ENCODE peak calls at places on chromosomes 3 and 15, in six cellular contexts. Q is H9, D is neuronal stem cell, O is mesenchymal stem cell, P is H1, L is trophoblast cell. M is an unnamed sample.

GRCh38 chr3:107001635-107002034 is 375.6 kb upstream of the CCDC54 start:
- DNase-seq in D (no peak), P (no peak), L (no peak), Q (no peak), O (no peak), M (peak)

GRCh38 chr3:168165390-168166269 is 69.9 kb upstream of the GOLIM4 start:
- DNase-seq in L (peak), O (peak), Q (peak), P (no peak), D (peak), M (peak)

GRCh38 chr15:59329570-59330350 is 42.9 kb downstream of the MYO1E start:
- DNase-seq in L (peak), Q (no peak), O (peak), D (no peak), P (no peak), M (peak)

GRCh38 chr3:149449100-149449654 is 25.3 kb upstream of the TM4SF4 start:
- DNase-seq in O (no peak), L (no peak), P (no peak), D (no peak), Q (no peak), M (no peak)

GRCh38 chr15:31387483-31388118 is 61.0 kb downstream of the KLF13 start:
- DNase-seq in D (no peak), L (no peak), P (no peak), Q (no peak), O (no peak), M (peak)

GRCh38 chr3:5188419-5189405 is 1.2 kb downstream of the EDEM1 start:
- DNase-seq in D (peak), P (peak), Q (peak), L (peak), O (peak), M (peak)

GRCh38 chr3:173653781-173654180 is 256.2 kb downstream of the NLGN1 start:
- DNase-seq in P (no peak), O (no peak), L (no peak), D (no peak), Q (no peak), M (peak)

GRCh38 chr15:76338555-76339301 is 2.2 kb downstream of the ISL2 start:
- DNase-seq in D (no peak), P (no peak), L (no peak), Q (no peak), O (no peak), M (no peak)

GRCh38 chr15:97504031-97504430 is 456.5 kb upstream of the ARRDC4 start:
- DNase-seq in P (no peak), Q (no peak), D (no peak), L (peak), O (peak), M (peak)

GRCh38 chr15:68054658-68055223 is 626 bp downstream of the PIAS1 start:
- DNase-seq in Q (peak), O (peak), L (peak), P (peak), D (peak), M (peak)

GRCh38 chr3:142664819-142665218 is 59.0 kb upstream of the TRPC1 start:
- DNase-seq in D (no peak), L (no peak), P (no peak), O (no peak), Q (no peak), M (no peak)

GRCh38 chr3:195522254-195523023 is 20.7 kb downstream of the PPP1R2 start:
- DNase-seq in L (peak), Q (no peak), D (peak), P (no peak), O (peak), M (peak)

GRCh38 chr15:69200773-69201745 is 40.6 kb downstream of the GLCE start:
- DNase-seq in L (no peak), Q (no peak), D (no peak), P (no peak), O (no peak), M (no peak)

GRCh38 chr15:63156086-63156707 is 1.1 kb downstream of the RPS27L start:
- DNase-seq in D (no peak), O (peak), Q (no peak), P (no peak), L (peak), M (no peak)

GRCh38 chr15:44738340-44738984 is 2.1 kb downstream of the TRIM69 start:
- DNase-seq in O (peak), Q (no peak), P (no peak), D (peak), L (peak), M (peak)

GRCh38 chr3:189921770-189922169 is 198.9 kb downstream of the P3H2 start:
- DNase-seq in P (no peak), Q (no peak), D (no peak), O (no peak), L (no peak), M (no peak)

GRCh38 chr3:13801361-13802214 is 78.3 kb downstream of the WNT7A start:
- DNase-seq in O (no peak), D (no peak), P (no peak), L (no peak), Q (no peak), M (no peak)

GRCh38 chr15:85941186-85941855 is 138.3 kb upstream of the AGBL1 start:
- DNase-seq in O (peak), D (no peak), P (no peak), L (no peak), Q (no peak), M (no peak)

GRCh38 chr3:186931487-186932280 is 1.4 kb downstream of the ST6GAL1 start:
- DNase-seq in O (peak), Q (peak), P (peak), L (peak), D (no peak), M (peak)

GRCh38 chr3:161395613-161396012 is 24.3 kb upstream of the SPTSSB start:
- DNase-seq in Q (no peak), P (no peak), D (no peak), L (no peak), O (no peak), M (no peak)

GRCh38 chr3:135757421-135757820 is 208.1 kb upstream of the PPP2R3A start:
- DNase-seq in D (no peak), Q (no peak), O (no peak), P (no peak), L (peak), M (no peak)

GRCh38 chr3:146404451-146404850 is 64.9 kb downstream of the PLSCR2 start:
- DNase-seq in Q (no peak), O (no peak), D (no peak), P (no peak), L (no peak), M (peak)

GRCh38 chr3:184651945-184652344 is 59.9 kb downstream of the MAGEF1 start:
- DNase-seq in O (no peak), P (no peak), Q (no peak), L (peak), D (no peak), M (no peak)
- H2AK5ac ChIP-seq in O (no peak), P (no peak), Q (no peak), L (peak), D (no peak), M (no peak)

GRCh38 chr15:80684697-80685096 is 10.4 kb upstream of the ABHD17C start:
- DNase-seq in D (no peak), L (no peak), O (no peak), Q (no peak), P (no peak), M (no peak)

GRCh38 chr15:80679167-80679804 is 15.8 kb upstream of the ABHD17C start:
- DNase-seq in L (peak), P (no peak), Q (peak), O (no peak), D (no peak), M (no peak)

GRCh38 chr15:80677041-80677440 is 18.1 kb upstream of the ABHD17C start:
- DNase-seq in O (no peak), L (no peak), D (no peak), Q (no peak), P (no peak), M (no peak)

GRCh38 chr15:80682201-80682600 is 12.9 kb upstream of the ABHD17C start:
- DNase-seq in O (no peak), Q (no peak), L (no peak), P (no peak), D (no peak), M (no peak)

DNA sequence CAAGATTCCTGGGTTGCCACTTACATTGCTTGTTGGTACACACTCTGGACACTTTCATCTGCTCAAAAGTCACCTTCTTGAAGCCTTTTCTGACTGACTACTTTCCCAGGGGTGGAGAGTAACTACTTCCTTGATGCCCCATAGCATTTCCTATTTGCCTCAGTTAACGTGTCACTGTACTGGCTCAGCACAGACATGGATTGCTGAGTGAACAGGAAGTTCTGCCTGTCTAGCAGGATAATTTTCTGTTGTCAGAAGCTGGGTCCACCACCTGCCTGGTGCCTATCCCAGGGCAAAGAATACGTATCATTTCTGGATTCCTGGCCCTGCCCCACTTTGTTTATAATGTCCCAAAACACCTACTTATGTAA is 15.3 kb upstream of the ABHD17C start:
- DNase-seq in Q (no peak), L (peak), D (no peak), P (no peak), O (no peak), M (no peak)
- H2AFZ ChIP-seq in Q (no peak), L (no peak), D (no peak), P (peak), O (no peak), M (peak)

GRCh38 chr15:47974724-47975123 is 146.1 kb upstream of the SLC24A5 start:
- DNase-seq in P (no peak), Q (no peak), D (no peak), O (no peak), L (no peak), M (no peak)
- H2AK5ac ChIP-seq in P (no peak), Q (no peak), D (no peak), O (no peak), L (no peak), M (no peak)

GRCh38 chr15:39171944-39172368 is 408.9 kb upstream of the THBS1 start:
- DNase-seq in L (peak), P (peak), O (peak), D (peak), Q (peak), M (peak)
- H2AFZ ChIP-seq in L (no peak), P (peak), O (no peak), D (peak), Q (peak), M (peak)

DNA sequence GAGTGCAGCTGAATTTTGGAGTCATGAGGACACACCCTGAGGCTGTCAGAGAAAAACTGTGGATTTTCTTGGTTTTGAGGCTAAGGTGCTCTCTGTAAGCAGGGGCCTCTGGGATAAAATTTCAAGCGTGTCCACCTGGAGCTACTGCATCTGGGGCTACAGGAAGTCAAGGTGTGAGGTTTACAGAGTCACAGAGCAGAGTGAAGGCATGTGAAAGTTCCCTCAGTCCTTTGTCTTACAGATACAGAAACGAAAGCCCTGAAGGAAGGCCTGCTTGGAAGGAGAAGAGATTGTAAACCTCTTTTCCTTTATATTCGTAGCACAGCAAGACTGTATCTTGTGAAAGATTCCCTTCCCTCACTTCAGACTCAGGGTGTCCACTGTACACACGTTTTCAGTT is 138.6 kb downstream of the OPA1 start:
- DNase-seq in P (no peak), Q (no peak), O (no peak), D (no peak), L (no peak), M (no peak)
- H2AK5ac ChIP-seq in P (no peak), Q (no peak), O (no peak), D (no peak), L (no peak), M (no peak)

DNA sequence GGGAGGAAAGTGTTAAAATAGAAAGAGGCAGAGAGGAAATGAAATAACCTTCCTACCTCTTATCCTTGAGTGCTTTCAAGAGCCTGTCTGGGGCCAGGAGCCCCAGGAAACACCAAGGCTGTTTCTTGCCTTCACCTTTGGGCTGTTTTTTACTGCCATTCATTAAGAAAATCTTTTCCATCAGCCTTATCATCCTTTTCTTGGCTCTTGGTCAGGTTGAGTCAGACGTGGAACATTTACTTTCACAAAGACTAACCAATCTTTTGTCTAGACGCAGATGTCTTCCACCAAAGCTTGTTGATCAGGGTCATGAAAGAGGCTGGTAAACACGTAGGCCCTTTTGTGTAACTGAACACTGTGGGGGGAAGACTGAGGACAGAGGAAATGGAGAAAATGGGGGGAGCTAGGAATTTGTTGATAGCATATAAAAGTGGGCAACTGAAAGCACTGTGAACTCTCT is 151.0 kb upstream of the THBS1 start:
- DNase-seq in Q (no peak), D (no peak), L (no peak), O (peak), P (no peak), M (peak)
- H2AFZ ChIP-seq in Q (peak), D (peak), L (no peak), O (no peak), P (no peak), M (no peak)

GRCh38 chr3:178302966-178303930 is 233.0 kb upstream of the KCNMB2 start:
- DNase-seq in O (no peak), D (no peak), P (no peak), L (no peak), Q (no peak), M (no peak)
- H2AK5ac ChIP-seq in O (no peak), D (no peak), P (no peak), L (no peak), Q (no peak), M (no peak)

GRCh38 chr3:30084971-30085403 is 521.4 kb upstream of the TGFBR2 start:
- DNase-seq in P (peak), L (no peak), D (no peak), O (peak), Q (peak), M (no peak)

GRCh38 chr3:30084304-30084703 is 522.1 kb upstream of the TGFBR2 start:
- DNase-seq in O (no peak), Q (no peak), L (no peak), P (no peak), D (no peak), M (no peak)

GRCh38 chr3:30081904-30082303 is 524.5 kb upstream of the TGFBR2 start:
- DNase-seq in L (peak), Q (no peak), P (no peak), O (no peak), D (no peak), M (no peak)

GRCh38 chr3:30083315-30083714 is 523.1 kb upstream of the TGFBR2 start:
- DNase-seq in L (peak), O (no peak), P (no peak), D (no peak), Q (no peak), M (no peak)

DNA sequence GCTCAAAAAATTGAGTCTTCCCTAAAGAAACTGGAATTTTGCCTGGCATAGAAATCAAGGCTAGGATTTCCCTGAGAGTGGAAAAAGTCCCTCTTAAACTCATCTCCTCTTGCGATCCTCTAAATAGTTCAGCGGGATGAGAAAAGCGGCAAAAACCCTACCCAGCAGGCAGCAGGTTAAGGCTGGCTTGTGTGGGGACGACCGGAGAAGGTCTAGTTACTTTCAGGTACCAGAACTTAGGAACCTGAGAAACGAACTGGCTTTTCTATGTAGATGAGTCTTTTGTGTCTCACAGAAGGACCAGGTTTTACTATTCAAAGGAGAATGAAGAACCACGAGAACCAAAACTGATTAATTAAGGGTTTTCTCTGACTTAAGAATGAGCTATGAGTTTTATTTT is 523.7 kb upstream of the TGFBR2 start:
- DNase-seq in O (no peak), P (no peak), Q (peak), L (no peak), D (no peak), M (no peak)
- H2AFZ ChIP-seq in O (no peak), P (no peak), Q (no peak), L (no peak), D (peak), M (no peak)

GRCh38 chr3:193815246-193816027 is 222.4 kb downstream of the OPA1 start:
- DNase-seq in O (no peak), P (no peak), Q (no peak), L (no peak), D (no peak), M (no peak)

GRCh38 chr3:193812791-193813505 is 219.9 kb downstream of the OPA1 start:
- DNase-seq in O (no peak), L (no peak), D (no peak), Q (peak), P (peak), M (no peak)

GRCh38 chr3:193816028-193816395 is 223.0 kb downstream of the OPA1 start:
- DNase-seq in O (no peak), D (no peak), P (peak), Q (no peak), L (no peak), M (no peak)

GRCh38 chr3:193813506-193813850 is 220.5 kb downstream of the OPA1 start:
- DNase-seq in Q (peak), D (no peak), L (peak), P (no peak), O (no peak), M (no peak)

GRCh38 chr3:193814166-193814565 is 221.2 kb downstream of the OPA1 start:
- DNase-seq in D (no peak), L (no peak), P (no peak), O (no peak), Q (no peak), M (no peak)
- H2AK5ac ChIP-seq in D (peak), L (peak), P (peak), O (no peak), Q (no peak), M (no peak)